ENCODE peak calls at places on chromosomes 11 and 22, in six cellular contexts. D is H9, C is IMR-90, F is neuronal stem cell, Y is mesenchymal stem cell, A is H1. E is an unnamed sample.

GRCh38 chr22:17359501-17359900 is 9.8 kb upstream of the CECR2 start:
- DNase-seq in C (no peak), A (no peak), Y (no peak), F (no peak), D (no peak), E (peak; percentile 30)

GRCh38 chr22:24588370-24588755 is 4.5 kb downstream of the LRRC75B start:
- DNase-seq in Y (no peak), F (no peak), A (no peak), D (no peak), C (no peak), E (no peak)

GRCh38 chr11:14423633-14424032 is 64.7 kb upstream of the RRAS2 start:
- DNase-seq in A (no peak), Y (peak; percentile 80), D (no peak), C (peak; percentile 62), F (no peak), E (no peak)

GRCh38 chr11:72700026-72700610 is 25.9 kb upstream of the PDE2A start:
- DNase-seq in Y (peak; percentile 39), A (no peak), C (peak; percentile 52), F (no peak), D (no peak), E (no peak)

GRCh38 chr11:110979696-110980095 is 265.8 kb upstream of the POU2AF2 start:
- DNase-seq in A (no peak), C (peak; percentile 45), F (no peak), Y (no peak), D (no peak), E (no peak)

GRCh38 chr11:117095301-117096139 is 2.7 kb downstream of the SIK3 start:
- DNase-seq in C (peak; percentile 52), A (no peak), Y (peak; percentile 91), D (no peak), F (no peak), E (peak; percentile 97)

GRCh38 chr11:76235233-76236091 is 29.2 kb upstream of the WNT11 start:
- DNase-seq in A (peak; percentile 99), C (peak; percentile 91), Y (peak; percentile 96), D (peak; percentile 96), F (peak; percentile 98), E (peak; percentile 91)

GRCh38 chr22:32518848-32519247 is 44.2 kb downstream of the FBXO7 start:
- DNase-seq in Y (no peak), A (no peak), D (no peak), C (no peak), F (no peak), E (peak; percentile 21)

GRCh38 chr11:3626250-3626960 is 15.4 kb downstream of the ART5 start:
- DNase-seq in C (no peak), F (no peak), Y (no peak), D (peak; percentile 57), A (peak; percentile 61), E (no peak)

GRCh38 chr22:20591295-20591645 is 83.9 kb downstream of the MED15 start:
- DNase-seq in Y (no peak), D (no peak), C (no peak), F (no peak), A (peak; percentile 51), E (no peak)

GRCh38 chr11:34730544-34731295 is 109.8 kb downstream of the EHF start:
- DNase-seq in A (no peak), D (no peak), F (no peak), Y (no peak), C (no peak), E (no peak)

GRCh38 chr11:34680206-34680605 is 59.3 kb downstream of the EHF start:
- DNase-seq in A (no peak), Y (no peak), C (peak; percentile 67), D (no peak), F (no peak), E (no peak)

GRCh38 chr11:131354251-131354701 is 16.1 kb upstream of the NTM start:
- DNase-seq in D (no peak), Y (no peak), A (no peak), C (no peak), F (no peak), E (no peak)

GRCh38 chr11:20608938-20609337 is 9.5 kb downstream of the SLC6A5 start:
- DNase-seq in Y (no peak), A (no peak), D (no peak), F (no peak), C (no peak), E (no peak)

GRCh38 chr22:23248583-23248982 is 68.3 kb downstream of the BCR start:
- DNase-seq in C (peak; percentile 63), F (no peak), A (no peak), Y (no peak), D (peak; percentile 61), E (no peak)

GRCh38 chr11:13009476-13009920 is 382 bp downstream of the RASSF10 start:
- DNase-seq in D (no peak), F (peak; percentile 48), Y (peak; percentile 11), A (no peak), C (no peak), E (no peak)

GRCh38 chr11:57490456-57491248 is 24.9 kb downstream of the SLC43A1 start:
- DNase-seq in D (no peak), A (no peak), Y (no peak), C (peak; percentile 38), F (no peak), E (no peak)

GRCh38 chr11:95720219-95720618 is 69.4 kb downstream of the FAM76B start:
- DNase-seq in F (no peak), A (no peak), C (no peak), Y (no peak), D (no peak), E (no peak)

GRCh38 chr11:65646921-65647701 is 9.2 kb downstream of the SIPA1 start:
- DNase-seq in A (peak; percentile 89), Y (peak; percentile 34), D (peak; percentile 83), C (no peak), F (peak; percentile 17), E (peak; percentile 53)

GRCh38 chr11:118914178-118914918 is 11.4 kb downstream of the BCL9L start:
- DNase-seq in A (no peak), Y (no peak), C (no peak), F (no peak), D (peak; percentile 59), E (no peak)

GRCh38 chr11:81174646-81175330 is 1558.9 kb downstream of the FAM181B start:
- DNase-seq in F (no peak), Y (no peak), D (no peak), A (no peak), C (no peak), E (no peak)
- H3K14ac ChIP-seq in F (no peak overlapping the region), Y (no peak overlapping the region), D (no peak overlapping the region), A (no peak overlapping the region), C (no peak overlapping the region), E (no peak overlapping the region)

GRCh38 chr22:39682994-39683393 is 112.4 kb downstream of the CACNA1I start:
- DNase-seq in A (no peak), C (no peak), Y (no peak), F (no peak), D (no peak), E (no peak)

GRCh38 chr22:39683639-39684038 is 113.1 kb downstream of the CACNA1I start:
- DNase-seq in Y (no peak), C (no peak), A (no peak), F (no peak), D (no peak), E (no peak)

GRCh38 chr22:39685336-39686177 is 115.0 kb downstream of the CACNA1I start:
- DNase-seq in F (no peak), C (no peak), D (no peak), A (no peak), Y (no peak), E (no peak)

GRCh38 chr22:39686178-39686620 is 115.6 kb downstream of the CACNA1I start:
- DNase-seq in Y (no peak), A (no peak), F (no peak), C (no peak), D (no peak), E (no peak)

DNA sequence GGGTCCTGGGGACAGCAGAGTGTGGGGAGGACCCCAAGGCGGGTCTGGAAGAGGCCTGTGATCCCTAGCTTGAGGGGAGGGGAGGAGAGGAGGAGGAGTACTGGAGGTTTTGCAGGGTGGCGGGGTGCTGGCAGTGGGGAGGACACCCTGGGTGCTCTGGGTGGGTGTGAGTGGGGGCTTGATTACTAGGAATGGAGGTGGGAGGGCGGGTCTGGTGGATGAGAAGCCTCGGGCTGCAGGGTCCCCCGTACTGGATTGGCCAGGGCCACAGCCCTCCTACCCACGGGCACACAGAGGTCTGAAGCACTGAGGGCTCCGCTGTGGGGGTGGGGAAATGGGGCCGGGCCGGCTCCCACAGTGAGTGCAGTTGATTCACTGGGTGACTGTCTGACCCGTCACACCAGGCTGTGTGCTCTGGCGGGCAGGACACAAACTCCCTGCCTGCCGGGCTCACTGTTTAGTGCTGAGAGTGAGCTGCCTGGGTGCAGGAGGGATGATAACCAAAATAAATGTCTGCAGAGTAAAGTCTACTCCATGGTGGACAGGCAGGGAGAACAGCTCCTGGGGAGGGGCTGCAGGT is 114.2 kb downstream of the CACNA1I start:
- DNase-seq in D (no peak), A (no peak), Y (no peak), C (no peak), F (no peak), E (no peak)
- H3K14ac ChIP-seq in D (no peak overlapping the region), A (no peak overlapping the region), Y (no peak overlapping the region), C (no peak overlapping the region), F (no peak overlapping the region), E (no peak overlapping the region)

GRCh38 chr22:18985761-18986160 is 49.7 kb upstream of the PRODH start:
- DNase-seq in Y (no peak), C (no peak), A (no peak), D (no peak), F (no peak), E (no peak)
- H3K14ac ChIP-seq in Y (peak overlapping the region; percentile 22), C (no peak overlapping the region), A (no peak overlapping the region), D (no peak overlapping the region), F (no peak overlapping the region), E (no peak overlapping the region)

DNA sequence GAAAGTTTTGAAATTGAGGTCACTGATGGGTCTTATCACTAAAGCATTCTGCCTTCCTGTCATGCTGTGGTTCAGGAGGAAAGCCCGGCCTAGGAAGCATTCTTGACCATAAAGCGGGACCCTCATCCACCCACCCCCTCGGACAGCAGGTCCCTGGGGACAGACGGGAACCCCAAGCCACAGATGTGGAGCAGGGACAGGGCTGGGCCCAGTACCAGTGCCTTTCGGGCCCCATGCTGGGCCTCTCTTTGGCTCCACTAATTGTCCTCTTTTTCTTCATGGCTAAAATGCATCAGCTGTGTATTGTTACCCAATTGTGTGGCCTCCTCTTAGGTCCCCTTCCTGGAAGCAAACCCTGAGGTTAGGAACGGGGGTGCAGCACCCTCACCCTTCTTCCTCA is 807.9 kb downstream of the BRD1 start:
- DNase-seq in C (no peak), D (peak; percentile 8), Y (no peak), A (peak; percentile 33), F (no peak), E (no peak)
- H3K14ac ChIP-seq in C (no peak overlapping the region), D (no peak overlapping the region), Y (no peak overlapping the region), A (no peak overlapping the region), F (no peak overlapping the region), E (no peak overlapping the region)

GRCh38 chr22:37561209-37562048 is 1.1 kb downstream of the CDC42EP1 start:
- DNase-seq in F (peak; percentile 79), C (peak; percentile 86), D (peak; percentile 89), A (peak; percentile 99), Y (peak; percentile 88), E (peak; percentile 80)

GRCh38 chr22:37559901-37560681 is at the start of gene CDC42EP1:
- DNase-seq in D (peak; percentile 47), A (peak; percentile 78), F (no peak), Y (peak; percentile 64), C (peak; percentile 36), E (peak; percentile 53)

GRCh38 chr22:37560682-37561208 is 465 bp downstream of the CDC42EP1 start:
- DNase-seq in Y (peak; percentile 72), F (no peak), C (peak; percentile 53), A (no peak), D (peak; percentile 34), E (no peak)

GRCh38 chr22:37558815-37559214 is 1.5 kb upstream of the CDC42EP1 start:
- DNase-seq in Y (no peak), A (no peak), F (no peak), D (peak; percentile 27), C (no peak), E (no peak)

GRCh38 chr22:37559521-37559900 is 769 bp upstream of the CDC42EP1 start:
- DNase-seq in Y (no peak), F (no peak), C (no peak), D (peak; percentile 36), A (no peak), E (no peak)
- H3K14ac ChIP-seq in Y (peak overlapping the region; percentile 91), F (no peak overlapping the region), C (peak overlapping the region; percentile 76), D (no peak overlapping the region), A (no peak overlapping the region), E (peak overlapping the region; percentile 79)

E was measured in trophoblast cell.